ENCODE peak calls at places on chromosomes 3 and 15, in nine cellular contexts. M is activated effector memory CD4-positive, alpha-beta T cell treated with anti-CD3 and anti-CD28 coated beads, Interleukin-2, amount 50 U/mL, for 16 hours; A is CD8-positive, alpha-beta memory T cell; U is KBM-7; G is choroid plexus epithelial cell; Q is iris pigment epithelial cell; R is ELR; Z is posterior vena cava; F is fibroblast of villous mesenchyme. C is an unnamed sample.

GRCh38 chr15:42154576-42155355 is 1.7 kb downstream of the PLA2G4F start:
- DNase-seq in U (no peak), M (peak), A (no peak), Z (no peak), G (no peak), Q (no peak), R (no peak), F (no peak), C (no peak)

GRCh38 chr15:29889545-29890329 is 67.5 kb upstream of the TJP1 start:
- DNase-seq in M (no peak), F (no peak), A (no peak), Z (no peak), G (no peak), R (peak), U (no peak), Q (no peak), C (peak)

GRCh38 chr15:29538110-29538509 is 268.5 kb upstream of the NSMCE3 start:
- DNase-seq in U (no peak), Z (no peak), F (no peak), A (no peak), M (no peak), G (no peak), Q (peak), R (no peak), C (no peak)

GRCh38 chr15:76149291-76149910 is 89.6 kb downstream of the TMEM266 start:
- DNase-seq in U (no peak), Q (peak), F (peak), M (no peak), Z (no peak), A (no peak), G (no peak), R (peak), C (peak)

GRCh38 chr15:71660501-71660900 is 149.9 kb upstream of the NR2E3 start:
- DNase-seq in M (no peak), U (no peak), Q (no peak), G (no peak), A (no peak), F (no peak), Z (no peak), R (no peak), C (no peak)

GRCh38 chr15:64224508-64224907 is 61.7 kb upstream of the PPIB start:
- DNase-seq in Z (no peak), F (peak), R (no peak), A (no peak), U (no peak), G (peak), Q (peak), M (no peak), C (peak)

GRCh38 chr3:153829596-153830170 is 291.5 kb upstream of the ARHGEF26 start:
- DNase-seq in G (peak), M (no peak), Q (peak), U (peak), R (peak), Z (no peak), A (no peak), F (no peak), C (no peak)

GRCh38 chr15:92954578-92954977 is 54.5 kb downstream of the CHD2 start:
- DNase-seq in M (no peak), Z (no peak), G (peak), U (peak), A (no peak), Q (peak), R (peak), F (no peak), C (no peak)

GRCh38 chr3:3157484-3157883 is 22.0 kb downstream of the CRBN start:
- DNase-seq in Q (no peak), A (no peak), F (no peak), U (no peak), G (no peak), R (no peak), Z (no peak), M (no peak), C (no peak)

C was measured in EL.